ENCODE peak calls at places on chromosomes 16 and 17, in nine cellular contexts. G is fibroblast of the aortic adventitia; P is AG04450; R is tibial artery; U is HL-60; T is fibroblast of pulmonary artery; N is mesendoderm; J is CD8-positive, alpha-beta T cell; M is cardiac muscle cell. Z is an unnamed sample.

GRCh38 chr17:38443356-38444026 is 15.2 kb downstream of the ARHGAP23 start:
- DNase-seq in U (no peak), G (no peak), M (no peak), J (no peak), R (no peak), N (no peak), T (no peak), P (no peak), Z (no peak)

GRCh38 chr17:43398724-43399595 is at the start of gene ARL4D:
- DNase-seq in U (peak), G (peak), R (peak), M (peak), T (peak), P (no peak), N (peak), J (peak), Z (peak)

GRCh38 chr17:45740553-45741330 is 43.4 kb upstream of the CRHR1 start:
- DNase-seq in R (no peak), U (peak), J (no peak), T (peak), P (no peak), N (peak), G (peak), M (peak), Z (peak)

GRCh38 chr16:31202402-31203385 is at the start of gene PYCARD:
- DNase-seq in P (no peak), M (peak), N (peak), J (peak), R (peak), T (peak), U (peak), G (no peak), Z (no peak)

GRCh38 chr16:10992112-10992511 is 47.7 kb downstream of the CLEC16A start:
- DNase-seq in J (no peak), P (peak), N (no peak), M (no peak), G (peak), T (peak), U (no peak), R (no peak), Z (peak)

GRCh38 chr17:10118788-10119130 is 79.6 kb downstream of the GAS7 start:
- DNase-seq in J (no peak), T (no peak), P (no peak), R (no peak), G (no peak), N (no peak), M (no peak), U (peak), Z (no peak)

GRCh38 chr16:17270111-17270510 is 200.6 kb downstream of the XYLT1 start:
- DNase-seq in G (no peak), T (no peak), M (no peak), N (no peak), J (no peak), P (no peak), R (no peak), U (no peak), Z (no peak)

GRCh38 chr17:72683506-72684404 is 408.7 kb downstream of the SLC39A11 start:
- DNase-seq in T (peak), N (peak), P (peak), U (no peak), M (peak), J (no peak), R (no peak), G (peak), Z (peak)

GRCh38 chr17:45370949-45371413 is 54.2 kb upstream of the MAP3K14 start:
- DNase-seq in N (no peak), G (no peak), R (no peak), U (no peak), T (no peak), J (no peak), P (no peak), M (no peak), Z (no peak)

GRCh38 chr17:33701910-33702309 is 408.8 kb upstream of the ASIC2 start:
- DNase-seq in N (no peak), U (no peak), J (no peak), G (no peak), R (no peak), P (no peak), T (no peak), M (no peak), Z (no peak)

GRCh38 chr17:41687828-41688640 is 651 bp upstream of the EIF1 start:
- DNase-seq in U (peak), J (peak), R (peak), G (peak), M (peak), N (no peak), P (no peak), T (peak), Z (no peak)

GRCh38 chr17:14826361-14826760 is 438.8 kb downstream of the PMP22 start:
- DNase-seq in M (no peak), J (no peak), R (no peak), N (no peak), G (no peak), P (no peak), U (no peak), T (no peak), Z (no peak)

GRCh38 chr16:79593074-79593531 is 7.4 kb downstream of the MAF start:
- DNase-seq in N (no peak), R (no peak), P (no peak), M (no peak), G (no peak), T (no peak), J (no peak), U (no peak), Z (no peak)

GRCh38 chr16:1537763-1538289 is 4.4 kb downstream of the TMEM204 start:
- DNase-seq in J (no peak), T (no peak), P (no peak), R (no peak), M (no peak), U (peak), N (no peak), G (no peak), Z (no peak)

GRCh38 chr17:73820686-73821448 is 176.6 kb upstream of the SDK2 start:
- DNase-seq in T (no peak), P (no peak), R (no peak), G (no peak), J (no peak), U (peak), M (peak), N (peak), Z (no peak)

GRCh38 chr17:29379084-29379811 is 10.9 kb upstream of the TAOK1 start:
- DNase-seq in T (no peak), U (no peak), M (no peak), J (no peak), G (no peak), R (no peak), P (no peak), N (peak), Z (no peak)

GRCh38 chr16:10370096-10370726 is 15.7 kb upstream of the ATF7IP2 start:
- DNase-seq in J (no peak), U (no peak), T (no peak), M (no peak), R (no peak), N (peak), P (no peak), G (no peak), Z (no peak)

GRCh38 chr17:48545022-48545376 is at the start of gene HOXB2:
- DNase-seq in R (peak), T (peak), N (no peak), J (no peak), G (peak), M (peak), P (no peak), U (no peak), Z (no peak)

GRCh38 chr17:50064253-50064991 is 8.5 kb downstream of the ITGA3 start:
- DNase-seq in R (peak), G (peak), P (peak), J (no peak), U (peak), M (peak), T (peak), N (peak), Z (peak)

GRCh38 chr16:2046125-2046888 is 1.3 kb downstream of the NTHL1 start:
- DNase-seq in M (no peak), U (no peak), R (no peak), P (no peak), T (no peak), J (no peak), G (no peak), N (no peak), Z (no peak)

GRCh38 chr17:33725675-33726271 is 432.7 kb upstream of the ASIC2 start:
- DNase-seq in U (peak), N (peak), M (peak), R (peak), G (peak), T (peak), J (no peak), P (no peak), Z (no peak)

GRCh38 chr17:13420294-13421277 is 181.1 kb downstream of the HS3ST3A1 start:
- DNase-seq in N (no peak), G (peak), M (no peak), J (no peak), U (no peak), T (peak), R (no peak), P (peak), Z (no peak)

GRCh38 chr16:28311913-28312312 is 19.6 kb downstream of the SBK1 start:
- DNase-seq in M (no peak), R (no peak), U (no peak), P (no peak), G (no peak), N (no peak), J (no peak), T (no peak), Z (no peak)

GRCh38 chr17:59842901-59843652 is 49.7 kb downstream of the TUBD1 start:
- DNase-seq in U (no peak), N (peak), P (peak), M (no peak), T (peak), G (peak), R (no peak), J (no peak), Z (peak)

GRCh38 chr17:64505320-64506200 is 529 bp downstream of the DDX5 start:
- DNase-seq in U (peak), N (peak), P (peak), R (peak), J (peak), G (peak), T (peak), M (peak), Z (peak)

GRCh38 chr17:40070895-40071719 is 8.3 kb downstream of the THRA start:
- DNase-seq in G (no peak), U (peak), R (peak), T (no peak), N (no peak), P (no peak), M (no peak), J (no peak), Z (peak)

GRCh38 chr16:24721830-24722238 is 7.6 kb upstream of the TNRC6A start:
- DNase-seq in J (no peak), M (no peak), P (no peak), T (no peak), U (no peak), R (no peak), N (no peak), G (no peak), Z (no peak)

GRCh38 chr16:1003551-1004347 is 22.2 kb downstream of the SOX8 start:
- DNase-seq in M (no peak), G (no peak), U (no peak), J (peak), R (no peak), N (no peak), T (no peak), P (no peak), Z (peak)

GRCh38 chr17:82678265-82678891 is 20.1 kb downstream of the RAB40B start:
- DNase-seq in G (no peak), U (no peak), P (no peak), M (no peak), J (no peak), N (no peak), R (no peak), T (no peak), Z (no peak)

GRCh38 chr16:70661918-70662641 is 15.7 kb downstream of the IL34 start:
- DNase-seq in T (peak), M (no peak), J (no peak), P (no peak), G (peak), R (no peak), N (no peak), U (no peak), Z (no peak)

GRCh38 chr16:70659953-70660671 is 13.8 kb downstream of the IL34 start:
- DNase-seq in R (no peak), U (no peak), N (no peak), M (no peak), J (no peak), G (no peak), T (no peak), P (no peak), Z (no peak)

GRCh38 chr16:89007371-89008249 is 30.6 kb upstream of the CBFA2T3 start:
- DNase-seq in R (peak), T (no peak), N (no peak), U (no peak), P (no peak), M (peak), J (no peak), G (no peak), Z (no peak)

GRCh38 chr16:67151431-67152097 is 766 bp upstream of the B3GNT9 start:
- DNase-seq in J (no peak), T (no peak), M (no peak), P (no peak), R (no peak), U (no peak), G (no peak), N (peak), Z (no peak)
- H3K4me3 ChIP-seq in J (no peak), T (no peak), M (no peak), P (peak), R (peak), U (no peak), G (peak), N (no peak), Z (peak)

GRCh38 chr17:75783803-75784472 is 668 bp upstream of the UNK start:
- DNase-seq in U (peak), T (no peak), M (no peak), R (no peak), G (no peak), N (no peak), P (no peak), J (no peak), Z (no peak)
- H3K4me3 ChIP-seq in U (peak), T (peak), M (peak), R (peak), G (peak), N (no peak), P (peak), J (peak), Z (peak)

DNA sequence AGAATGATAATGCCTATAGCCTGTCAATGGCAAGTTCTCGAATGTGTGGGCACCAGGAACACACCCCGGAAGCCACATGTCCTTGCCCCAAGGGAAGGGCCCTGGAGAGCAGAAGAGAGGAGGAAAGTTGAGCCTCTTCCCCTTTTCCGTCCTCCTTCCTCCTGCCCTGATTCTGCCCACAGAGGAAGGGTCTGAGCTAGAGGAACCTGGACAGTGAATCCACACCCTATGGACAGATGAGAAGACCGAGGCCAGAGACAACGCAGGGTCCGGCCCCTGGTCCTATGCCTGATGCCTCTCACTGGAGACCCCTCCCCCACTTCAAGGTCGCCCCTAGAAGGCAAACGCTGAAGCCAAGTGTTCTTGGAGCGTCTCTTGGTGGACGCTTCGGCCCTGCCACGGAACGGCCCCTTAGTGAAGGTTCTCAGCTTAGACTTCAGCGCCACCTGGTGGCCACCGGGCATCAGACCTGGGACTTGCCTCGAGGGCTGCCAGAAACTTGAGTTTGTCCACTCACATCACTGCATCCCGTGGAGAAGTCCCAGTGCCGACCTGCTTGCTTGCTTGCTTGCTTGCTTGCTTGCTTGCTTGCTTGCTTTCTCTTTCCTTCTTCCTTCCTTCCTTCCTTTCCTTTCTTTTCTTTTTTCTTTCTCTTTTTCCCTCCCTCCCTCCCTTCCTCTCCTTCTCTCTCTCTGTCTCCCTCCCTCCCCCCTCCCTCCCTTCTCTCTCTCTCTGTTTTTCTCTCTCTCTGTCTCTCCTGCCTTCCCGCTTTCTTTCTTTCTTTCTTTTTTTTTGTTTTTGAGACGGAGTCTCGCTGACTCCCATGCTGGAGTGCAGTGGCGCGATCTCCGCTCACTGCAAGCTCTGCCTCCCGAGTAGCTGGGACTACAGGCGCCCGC is 20.6 kb upstream of the SPNS3 start:
- DNase-seq in U (peak), R (peak), P (peak), J (peak), N (peak), T (peak), M (peak), G (peak), Z (peak)
- H3K4me3 ChIP-seq in U (no peak), R (peak), P (no peak), J (no peak), N (no peak), T (no peak), M (no peak), G (no peak), Z (no peak)

GRCh38 chr17:61249649-61250301 is 149.9 kb upstream of the TBX2 start:
- DNase-seq in J (no peak), U (no peak), T (no peak), N (no peak), R (no peak), P (no peak), M (no peak), G (no peak), Z (no peak)

GRCh38 chr17:61253293-61253801 is 146.3 kb upstream of the TBX2 start:
- DNase-seq in P (no peak), U (no peak), R (peak), T (no peak), M (no peak), G (no peak), N (no peak), J (no peak), Z (no peak)

GRCh38 chr17:61253937-61254677 is 145.5 kb upstream of the TBX2 start:
- DNase-seq in R (no peak), J (no peak), U (no peak), M (no peak), G (no peak), N (no peak), T (no peak), P (no peak), Z (no peak)

GRCh38 chr17:61250335-61250890 is 149.2 kb upstream of the TBX2 start:
- DNase-seq in T (peak), M (no peak), R (no peak), P (no peak), G (peak), N (no peak), U (no peak), J (no peak), Z (no peak)

DNA sequence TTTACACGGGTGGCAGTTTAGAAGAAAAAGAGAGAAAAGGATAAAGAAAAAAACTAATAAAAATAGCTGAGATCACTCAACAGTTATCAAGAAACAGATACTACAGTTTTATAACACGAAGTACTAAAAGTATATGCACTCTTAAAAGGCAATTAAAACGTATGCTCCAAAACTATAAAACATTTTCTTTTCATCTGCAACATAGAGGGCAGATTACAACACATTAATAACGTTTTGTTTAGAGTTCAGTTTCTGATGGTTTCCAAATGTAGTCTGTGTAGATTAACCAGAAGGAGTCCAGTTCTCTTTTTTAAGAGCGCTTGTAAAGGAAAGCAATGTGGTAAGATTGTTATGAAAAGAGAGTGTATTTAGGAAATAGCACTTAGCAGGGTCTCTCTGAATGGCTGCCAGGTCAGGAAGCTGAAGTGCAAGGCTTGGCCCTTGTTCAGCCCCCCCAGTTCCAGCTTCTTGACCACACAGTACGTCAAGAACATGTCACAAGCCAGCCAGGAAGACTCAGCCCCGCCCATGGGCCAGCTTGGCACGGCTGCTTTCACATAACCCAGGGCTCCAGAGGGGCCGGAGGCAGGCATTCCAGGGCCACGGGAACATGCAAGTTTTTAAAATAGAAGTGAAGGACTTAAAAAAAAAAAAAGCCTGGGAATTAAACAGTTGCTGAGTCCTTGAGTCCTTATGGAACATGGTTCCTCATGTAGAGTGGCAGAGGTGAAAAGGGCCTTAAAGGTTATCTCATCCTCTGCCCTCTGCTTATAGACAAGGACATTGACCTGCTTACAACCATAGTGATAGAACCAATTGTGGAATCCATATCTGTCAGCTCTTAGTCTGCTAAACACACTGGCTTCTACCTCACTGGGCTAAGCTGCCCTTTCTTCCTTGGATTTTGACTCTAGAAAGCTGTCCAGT is 147.4 kb upstream of the TBX2 start:
- DNase-seq in M (peak), G (peak), P (peak), U (peak), J (peak), R (peak), N (no peak), T (peak), Z (peak)
- H3K4me3 ChIP-seq in M (no peak), G (no peak), P (no peak), U (no peak), J (no peak), R (no peak), N (no peak), T (no peak), Z (no peak)